ENCODE peak calls at places on chromosome 13, in seven cellular contexts. J is neuronal stem cell, S is IMR-90, G is mesenchymal stem cell, K is H1, U is H9, E is trophoblast cell. Z is an unnamed sample.

GRCh38 chr13:33090755-33091454 is 74.7 kb downstream of the KL start:
- DNase-seq in J (no peak), S (no peak), E (peak), K (no peak), U (no peak), G (peak), Z (no peak)

GRCh38 chr13:25372275-25373081 is 704 bp downstream of the ATP8A2 start:
- DNase-seq in G (no peak), S (no peak), J (peak), U (peak), K (no peak), E (no peak), Z (no peak)

GRCh38 chr13:64154514-64154913 is 2738.9 kb upstream of the PCDH20 start:
- DNase-seq in U (no peak), G (peak), E (no peak), J (no peak), S (peak), K (no peak), Z (peak)

GRCh38 chr13:80389073-80390038 is 48.4 kb upstream of the SPRY2 start:
- DNase-seq in J (no peak), S (no peak), E (no peak), U (no peak), G (no peak), K (no peak), Z (no peak)

GRCh38 chr13:97258801-97259200 is 36.7 kb downstream of the MBNL2 start:
- DNase-seq in G (peak), K (no peak), E (no peak), J (no peak), S (peak), U (no peak), Z (peak)

GRCh38 chr13:98665638-98665995 is 86.9 kb downstream of the SLC15A1 start:
- DNase-seq in J (no peak), E (no peak), G (no peak), U (no peak), S (no peak), K (no peak), Z (no peak)

GRCh38 chr13:99085139-99085845 is 107.4 kb upstream of the DOCK9 start:
- DNase-seq in G (peak), J (no peak), K (no peak), U (peak), S (no peak), E (peak), Z (peak)

GRCh38 chr13:112688560-112689497 is 1.0 kb upstream of the ATP11A start:
- DNase-seq in E (no peak), K (no peak), G (peak), J (no peak), U (peak), S (no peak), Z (peak)

GRCh38 chr13:32538621-32539246 is at the start of gene N4BP2L2:
- DNase-seq in E (peak), S (peak), U (peak), G (peak), K (peak), J (peak), Z (peak)

GRCh38 chr13:29594710-29595379 is 643 bp downstream of the SLC7A1 start:
- DNase-seq in E (peak), J (peak), G (peak), S (peak), U (no peak), K (no peak), Z (peak)

GRCh38 chr13:65911546-65912193 is 1318.5 kb downstream of the PCDH9 start:
- DNase-seq in J (no peak), G (no peak), K (no peak), U (no peak), S (no peak), E (no peak), Z (no peak)

GRCh38 chr13:21703846-21704245 is 33.0 kb downstream of the FGF9 start:
- DNase-seq in U (no peak), E (no peak), S (no peak), K (no peak), J (no peak), G (no peak), Z (no peak)

GRCh38 chr13:112444001-112444311 is 67.8 kb downstream of the SPACA7 start:
- DNase-seq in K (peak), S (peak), U (peak), G (peak), E (peak), J (peak), Z (peak)

GRCh38 chr13:28476919-28477708 is 17.8 kb downstream of the FLT1 start:
- DNase-seq in G (peak), E (peak), U (no peak), S (no peak), K (no peak), J (no peak), Z (no peak)

GRCh38 chr13:69389899-69390298 is 717.7 kb upstream of the ATXN8OS start:
- DNase-seq in S (no peak), G (peak), J (no peak), E (peak), K (no peak), U (no peak), Z (no peak)

GRCh38 chr13:44806841-44807240 is 182.4 kb downstream of the NUFIP1 start:
- DNase-seq in U (no peak), G (no peak), S (no peak), J (no peak), K (no peak), E (no peak), Z (no peak)

GRCh38 chr13:27997904-27998522 is 9.5 kb upstream of the URAD start:
- DNase-seq in G (peak), U (peak), E (peak), K (no peak), S (peak), J (no peak), Z (peak)

GRCh38 chr13:111243981-111244380 is 76.5 kb upstream of the TEX29 start:
- DNase-seq in U (no peak), S (no peak), K (no peak), J (no peak), E (no peak), G (no peak), Z (no peak)
- H3K23ac ChIP-seq in U (no peak), S (no peak), K (no peak), J (no peak), E (no peak), G (no peak), Z (no peak)

DNA sequence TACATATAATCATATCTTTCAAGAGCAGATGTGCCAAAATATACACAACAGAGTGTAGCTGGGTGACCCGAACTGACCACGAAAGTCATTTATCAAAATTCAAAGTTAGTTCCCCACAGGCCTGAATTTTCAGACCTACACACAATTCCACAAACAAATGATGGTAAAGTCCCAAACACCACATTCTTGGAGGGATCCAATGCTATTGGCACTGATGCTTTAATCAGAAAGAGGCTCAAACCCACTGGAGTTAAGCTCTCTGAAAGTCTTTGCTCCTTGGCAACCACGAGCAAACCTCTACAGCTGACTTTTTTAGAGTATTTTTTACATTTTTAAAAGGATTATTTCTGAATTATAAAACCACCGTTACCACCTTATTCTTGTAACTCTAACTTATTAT is 50.8 kb downstream of the IRS2 start:
- DNase-seq in K (no peak), G (no peak), E (no peak), U (no peak), S (no peak), J (no peak), Z (no peak)
- H3K23ac ChIP-seq in K (no peak), G (no peak), E (no peak), U (no peak), S (no peak), J (no peak), Z (no peak)

GRCh38 chr13:73223372-73223781 is 164.6 kb downstream of the KLF5 start:
- DNase-seq in U (no peak), E (no peak), G (no peak), K (no peak), S (no peak), J (no peak), Z (no peak)
- H3K23ac ChIP-seq in U (no peak), E (no peak), G (no peak), K (no peak), S (no peak), J (no peak), Z (no peak)

GRCh38 chr13:71033026-71033425 is 834.0 kb downstream of the DACH1 start:
- DNase-seq in G (no peak), K (no peak), S (no peak), U (no peak), J (no peak), E (no peak), Z (no peak)

GRCh38 chr13:71034018-71034417 is 833.0 kb downstream of the DACH1 start:
- DNase-seq in E (no peak), S (no peak), K (no peak), G (no peak), U (no peak), J (no peak), Z (no peak)

GRCh38 chr13:71030789-71031188 is 836.2 kb downstream of the DACH1 start:
- DNase-seq in U (no peak), G (no peak), J (no peak), E (no peak), K (no peak), S (no peak), Z (peak)

DNA sequence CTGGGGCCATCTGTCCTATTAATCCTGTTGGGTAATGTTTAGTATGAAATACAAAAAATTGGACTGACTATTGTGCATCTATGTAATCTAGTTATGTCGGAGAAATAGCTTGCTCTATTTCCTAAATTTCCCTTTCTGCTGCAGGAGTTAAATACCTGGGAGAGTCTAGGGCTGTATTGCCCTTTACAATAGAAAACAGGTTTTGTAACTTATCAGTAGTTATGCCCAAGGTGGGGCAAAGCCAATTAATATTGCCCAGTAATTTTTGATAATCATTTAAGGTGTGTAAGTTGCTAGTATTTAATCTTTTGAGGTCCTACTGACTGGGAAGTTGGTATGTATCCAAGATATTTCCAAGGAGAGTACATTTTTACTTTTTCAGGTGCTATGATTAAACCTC is 838.1 kb downstream of the DACH1 start:
- DNase-seq in E (no peak), G (no peak), U (no peak), J (no peak), K (no peak), S (no peak), Z (no peak)
- H3K23ac ChIP-seq in E (no peak), G (no peak), U (no peak), J (no peak), K (no peak), S (no peak), Z (no peak)

DNA sequence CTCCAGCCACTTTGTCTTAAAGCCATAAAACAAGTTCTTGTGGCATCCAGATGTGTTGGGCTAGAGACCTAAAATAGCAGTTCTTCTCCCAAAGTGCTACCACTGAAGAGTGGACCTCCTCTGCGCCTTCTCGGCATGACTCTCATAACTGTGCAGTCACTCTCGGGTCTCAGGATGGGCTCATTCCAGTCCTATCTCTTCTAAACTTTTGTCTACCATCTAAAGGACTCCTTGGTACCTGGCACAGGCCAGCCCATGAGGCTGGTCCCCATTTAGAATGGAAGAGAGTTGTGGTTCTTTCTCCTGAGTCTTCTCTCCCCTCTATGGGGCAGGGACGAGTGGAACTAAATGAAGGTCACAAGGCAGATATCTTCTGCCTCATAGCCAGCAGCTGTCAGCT is 272.0 kb upstream of the TMTC4 start:
- DNase-seq in G (no peak), U (no peak), S (no peak), K (no peak), J (no peak), E (no peak), Z (no peak)
- H3K23ac ChIP-seq in G (no peak), U (no peak), S (no peak), K (no peak), J (no peak), E (no peak), Z (no peak)

GRCh38 chr13:60426075-60426474 is 29.1 kb downstream of the TDRD3 start:
- DNase-seq in G (no peak), J (no peak), S (no peak), U (no peak), E (no peak), K (no peak), Z (no peak)
- H3K23ac ChIP-seq in G (no peak), J (no peak), S (no peak), U (no peak), E (no peak), K (no peak), Z (no peak)

GRCh38 chr13:50493683-50494082 is 349.8 kb downstream of the DLEU7 start:
- DNase-seq in E (no peak), J (no peak), G (no peak), S (no peak), K (no peak), U (no peak), Z (no peak)

DNA sequence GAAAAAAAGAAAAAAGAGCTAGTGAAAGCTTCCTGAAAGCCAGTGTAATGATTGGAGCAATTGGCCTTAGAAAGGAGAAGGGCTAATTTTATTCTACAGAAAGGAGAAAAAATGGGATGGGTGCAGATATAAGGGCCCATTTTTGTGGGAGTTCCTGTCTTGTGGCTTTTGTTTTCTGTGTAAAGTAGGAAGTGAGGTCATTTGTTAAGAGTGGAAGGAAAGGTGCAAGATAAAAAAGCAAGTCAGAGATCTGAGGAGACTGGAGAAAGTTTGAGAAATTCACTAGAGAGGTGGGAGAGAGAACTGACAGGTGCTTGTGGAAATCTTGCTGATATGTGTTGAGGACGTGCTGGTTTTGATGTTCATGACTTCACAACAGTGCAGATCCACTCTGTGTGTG is 349.4 kb downstream of the DLEU7 start:
- DNase-seq in K (no peak), G (no peak), J (no peak), U (no peak), E (no peak), S (no peak), Z (no peak)
- H3K23ac ChIP-seq in K (no peak), G (no peak), J (no peak), U (no peak), E (no peak), S (no peak), Z (no peak)

DNA sequence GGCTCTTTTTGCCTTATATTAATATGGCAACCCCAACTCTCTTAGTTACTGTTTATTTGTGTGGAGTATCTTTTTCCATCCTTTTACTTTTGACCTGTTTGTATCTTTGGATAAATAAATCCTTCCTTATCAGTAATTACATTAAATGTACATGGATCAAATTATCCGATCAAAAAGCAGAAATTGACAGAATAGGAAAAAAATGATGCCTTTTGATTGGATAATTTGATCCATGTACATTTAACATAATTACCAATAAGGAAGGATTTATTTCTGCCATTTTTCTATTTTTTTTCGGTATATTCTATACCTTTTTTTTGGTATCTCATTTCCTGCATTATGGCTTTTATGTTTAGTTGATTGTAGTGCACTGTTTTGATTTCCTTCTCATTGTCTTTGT is 57.2 kb downstream of the ZMYM2 start:
- DNase-seq in K (no peak), J (no peak), S (no peak), G (no peak), U (no peak), E (no peak), Z (no peak)
- H3K23ac ChIP-seq in K (no peak), J (no peak), S (no peak), G (no peak), U (no peak), E (no peak), Z (no peak)

GRCh38 chr13:111304041-111304544 is 16.3 kb upstream of the TEX29 start:
- DNase-seq in U (no peak), J (no peak), E (no peak), G (no peak), S (no peak), K (no peak), Z (no peak)

GRCh38 chr13:111303559-111303958 is 16.9 kb upstream of the TEX29 start:
- DNase-seq in G (no peak), S (no peak), U (no peak), E (no peak), J (no peak), K (no peak), Z (no peak)

GRCh38 chr13:111302045-111302722 is 18.3 kb upstream of the TEX29 start:
- DNase-seq in J (no peak), U (no peak), G (no peak), S (no peak), K (no peak), E (no peak), Z (no peak)

GRCh38 chr13:111304603-111305289 is 15.7 kb upstream of the TEX29 start:
- DNase-seq in U (no peak), J (no peak), K (no peak), S (no peak), G (no peak), E (no peak), Z (no peak)
- H3K23ac ChIP-seq in U (no peak), J (no peak), K (no peak), S (no peak), G (no peak), E (no peak), Z (no peak)

DNA sequence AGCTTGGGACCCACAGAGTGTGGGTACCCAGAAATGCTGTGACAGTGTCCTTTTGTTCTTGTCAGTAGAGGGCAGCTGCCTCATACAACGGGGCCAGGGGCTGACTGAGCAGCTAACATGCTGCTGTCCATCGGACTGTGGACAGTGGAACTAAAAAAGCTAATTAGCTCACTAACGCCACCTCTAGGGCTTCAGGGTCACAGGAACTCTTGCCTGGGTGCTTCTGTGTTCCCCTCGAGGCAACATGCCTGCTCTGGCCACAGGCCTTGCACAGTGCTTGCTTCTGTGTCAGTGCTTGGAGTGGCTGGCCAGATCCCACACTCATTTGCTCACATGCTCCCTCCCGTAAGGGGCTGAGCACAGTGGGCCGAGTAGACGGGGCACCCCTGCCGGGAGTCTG is 377.0 kb downstream of the OLFM4 start:
- DNase-seq in G (no peak), K (peak), U (peak), J (peak), S (no peak), E (no peak), Z (peak)
- H3K23ac ChIP-seq in G (no peak), K (no peak), U (no peak), J (no peak), S (no peak), E (no peak), Z (no peak)

Z was measured in mesendoderm.